ENCODE peak calls at places on chromosomes 4 and X, in ten cellular contexts. L, X, I, J, H, B, Z, D, P and E are unnamed samples.

GRCh38 chr4:121789960-121790829 is 10.9 kb upstream of the EXOSC9 start:
- DNase-seq in L (peak), X (peak), I (no peak), J (peak), H (no peak), B (no peak), Z (no peak), D (no peak), P (no peak), E (no peak)

GRCh38 chr4:86092684-86093083 is 267.2 kb downstream of the MAPK10 start:
- DNase-seq in L (peak), X (peak), I (no peak), J (peak), H (no peak), B (no peak), Z (no peak), D (no peak), P (no peak), E (no peak)

GRCh38 chr4:168710353-168710946 is 213.6 kb downstream of the PALLD start:
- DNase-seq in L (peak), X (peak), I (no peak), J (peak), H (no peak), B (no peak), Z (peak), D (peak), P (no peak), E (peak)

GRCh38 chr4:6463311-6464289 is 8.8 kb downstream of the PPP2R2C start:
- DNase-seq in L (no peak), X (no peak), I (no peak), J (no peak), H (no peak), B (peak), Z (no peak), D (no peak), P (no peak), E (no peak)

GRCh38 chrX:154607370-154607769 is 11.7 kb downstream of the CTAG1B start:
- DNase-seq in L (no peak), X (no peak), I (no peak), J (no peak), H (no peak), B (no peak), Z (no peak), D (no peak), P (no peak), E (no peak)

GRCh38 chr4:128572778-128573241 is 236.7 kb upstream of the JADE1 start:
- DNase-seq in L (peak), X (no peak), I (no peak), J (no peak), H (no peak), B (no peak), Z (no peak), D (no peak), P (no peak), E (no peak)

GRCh38 chrX:24190500-24191156 is 41.1 kb downstream of the ZFX start:
- DNase-seq in L (peak), X (no peak), I (no peak), J (peak), H (no peak), B (no peak), Z (no peak), D (no peak), P (no peak), E (no peak)

GRCh38 chr4:7190668-7191545 is 1.4 kb upstream of the SORCS2 start:
- DNase-seq in L (no peak), X (no peak), I (no peak), J (no peak), H (no peak), B (no peak), Z (no peak), D (no peak), P (no peak), E (no peak)

GRCh38 chr4:1404573-1405248 is 1.5 kb downstream of the NKX1-1 start:
- DNase-seq in L (no peak), X (no peak), I (no peak), J (no peak), H (no peak), B (no peak), Z (no peak), D (peak), P (peak), E (no peak)

GRCh38 chr4:142356118-142356759 is 489.9 kb downstream of the INPP4B start:
- DNase-seq in L (no peak), X (no peak), I (no peak), J (no peak), H (no peak), B (no peak), Z (no peak), D (no peak), P (no peak), E (no peak)

GRCh38 chr4:178205826-178206225 is 763.6 kb upstream of the AGA start:
- DNase-seq in L (no peak), X (no peak), I (no peak), J (no peak), H (no peak), B (no peak), Z (no peak), D (peak), P (no peak), E (peak)

GRCh38 chrX:103211012-103211715 is 3.7 kb upstream of the BEX4 start:
- DNase-seq in L (peak), X (peak), I (no peak), J (peak), H (no peak), B (peak), Z (peak), D (peak), P (no peak), E (no peak)

GRCh38 chrX:67720344-67720743 is 176.5 kb downstream of the AR start:
- DNase-seq in L (peak), X (peak), I (no peak), J (no peak), H (no peak), B (no peak), Z (no peak), D (no peak), P (no peak), E (no peak)

GRCh38 chr4:55175779-55176231 is 50.4 kb upstream of the KDR start:
- DNase-seq in L (peak), X (no peak), I (no peak), J (peak), H (no peak), B (no peak), Z (no peak), D (peak), P (no peak), E (no peak)

GRCh38 chr4:112099701-112100289 is 45.5 kb upstream of the FAM241A start:
- DNase-seq in L (peak), X (peak), I (no peak), J (peak), H (no peak), B (no peak), Z (no peak), D (peak), P (no peak), E (no peak)

GRCh38 chr4:150387983-150388382 is 194.0 kb upstream of the MAB21L2 start:
- DNase-seq in L (no peak), X (no peak), I (no peak), J (no peak), H (no peak), B (no peak), Z (no peak), D (no peak), P (no peak), E (no peak)

GRCh38 chrX:54359408-54359807 is 1.6 kb upstream of the WNK3 start:
- DNase-seq in L (no peak), X (no peak), I (no peak), J (no peak), H (no peak), B (no peak), Z (no peak), D (no peak), P (no peak), E (no peak)
- H3K4me3 ChIP-seq in L (peak), X (peak), I (no peak), J (no peak), H (no peak), B (peak), Z (peak), D (peak), P (no peak), E (peak)

DNA sequence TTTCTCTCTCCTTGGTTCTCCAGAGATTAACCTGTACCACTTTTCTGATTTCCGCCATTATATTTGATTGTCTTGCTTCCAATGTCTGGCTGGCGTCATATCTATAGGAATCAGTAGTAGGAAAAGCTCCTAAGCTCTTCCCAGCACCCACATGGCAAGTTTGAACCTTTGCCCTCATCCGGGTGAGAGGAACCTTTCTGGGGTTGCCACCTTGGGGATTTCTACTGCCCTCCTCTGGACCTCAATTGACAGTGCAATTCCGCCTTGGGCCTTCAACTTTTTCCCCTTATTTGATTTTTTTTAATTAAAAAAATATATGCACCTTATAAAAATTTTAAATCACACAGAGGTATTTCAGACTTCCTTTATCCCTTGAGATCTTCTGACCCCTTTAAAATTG is 2.0 kb upstream of the CXorf66 start:
- DNase-seq in L (no peak), X (no peak), I (no peak), J (peak), H (no peak), B (no peak), Z (no peak), D (peak), P (no peak), E (no peak)
- TF ChIP-seq CTCF in L (no peak), X (peak), I (no peak), J (peak), H (peak), B (no peak), Z (no peak), D (peak), P (no peak), E (peak)

GRCh38 chrX:57906790-57907189 is 3.5 kb downstream of the ZXDA start:
- DNase-seq in L (peak), X (peak), I (no peak), J (peak), H (no peak), B (no peak), Z (no peak), D (no peak), P (no peak), E (no peak)
- H3K4me3 ChIP-seq in L (no peak), X (no peak), I (no peak), J (no peak), H (no peak), B (peak), Z (peak), D (peak), P (no peak), E (no peak)

GRCh38 chr4:44725861-44726820 is at the start of gene GNPDA2:
- DNase-seq in L (peak), X (peak), I (peak), J (peak), H (peak), B (peak), Z (peak), D (peak), P (peak), E (no peak)
- TF ChIP-seq CTCF in L (peak), X (peak), I (no peak), J (peak), H (no peak), B (peak), Z (peak), D (no peak), P (no peak), E (peak)

GRCh38 chr4:173506780-173507211 is 23.2 kb downstream of the HAND2 start:
- DNase-seq in L (no peak), X (no peak), I (no peak), J (no peak), H (no peak), B (no peak), Z (peak), D (peak), P (no peak), E (no peak)
- H3K4me3 ChIP-seq in L (peak), X (no peak), I (no peak), J (no peak), H (no peak), B (no peak), Z (peak), D (peak), P (no peak), E (peak)